ENCODE peak calls at places on chromosomes 6 and 20, in eight cellular contexts. B, Q, O, Y, L, V, P and M are unnamed samples.

GRCh38 chr6:52983159-52983848 is 11.8 kb downstream of the GSTA4 start:
- DNase-seq in B (no peak), Q (no peak), O (no peak), Y (no peak), L (no peak), V (no peak), P (no peak), M (no peak)

GRCh38 chr6:11437824-11438459 is 99.6 kb upstream of the TMEM170B start:
- DNase-seq in B (no peak), Q (no peak), O (no peak), Y (no peak), L (no peak), V (no peak), P (peak; percentile 66), M (no peak)

GRCh38 chr6:4924872-4925271 is 79.0 kb downstream of the RPP40 start:
- DNase-seq in B (no peak), Q (no peak), O (no peak), Y (no peak), L (no peak), V (no peak), P (no peak), M (no peak)

GRCh38 chr20:43576108-43576507 is 14.6 kb upstream of the IFT52 start:
- DNase-seq in B (no peak), Q (no peak), O (no peak), Y (no peak), L (no peak), V (no peak), P (no peak), M (no peak)

GRCh38 chr6:27495386-27496135 is 22.7 kb upstream of the ZNF184 start:
- DNase-seq in B (no peak), Q (peak; percentile 91), O (no peak), Y (peak; percentile 81), L (peak; percentile 56), V (peak; percentile 91), P (peak; percentile 95), M (no peak)

GRCh38 chr6:124522335-124522734 is 439.9 kb upstream of the RNF217 start:
- DNase-seq in B (no peak), Q (no peak), O (no peak), Y (no peak), L (no peak), V (no peak), P (no peak), M (no peak)

GRCh38 chr20:23136893-23137745 is 51.0 kb upstream of the CD93 start:
- DNase-seq in B (peak; percentile 48), Q (no peak), O (peak; percentile 19), Y (no peak), L (no peak), V (no peak), P (no peak), M (no peak)

GRCh38 chr6:62775427-62776022 is 435.7 kb upstream of the FKBP1C start:
- DNase-seq in B (no peak), Q (no peak), O (no peak), Y (no peak), L (no peak), V (peak; percentile 61), P (peak; percentile 15), M (no peak)

GRCh38 chr6:92790381-92790780 is 629.0 kb downstream of the EPHA7 start:
- DNase-seq in B (no peak), Q (no peak), O (no peak), Y (no peak), L (no peak), V (peak; percentile 12), P (no peak), M (no peak)

GRCh38 chr6:397056-397455 is 5.5 kb downstream of the IRF4 start:
- DNase-seq in B (no peak), Q (no peak), O (no peak), Y (no peak), L (no peak), V (no peak), P (no peak), M (no peak)

GRCh38 chr6:42041131-42042055 is 8.9 kb upstream of the TAF8 start:
- DNase-seq in B (no peak), Q (no peak), O (no peak), Y (no peak), L (no peak), V (no peak), P (peak; percentile 41), M (no peak)

GRCh38 chr20:46644160-46644559 is 7.1 kb downstream of the SLC13A3 start:
- DNase-seq in B (no peak), Q (no peak), O (no peak), Y (no peak), L (no peak), V (no peak), P (no peak), M (no peak)

GRCh38 chr20:62608218-62608565 is 34.1 kb upstream of the SLCO4A1 start:
- DNase-seq in B (no peak), Q (no peak), O (no peak), Y (no peak), L (no peak), V (no peak), P (no peak), M (no peak)

GRCh38 chr20:35329435-35330139 is 37.4 kb upstream of the FAM83C start:
- DNase-seq in B (no peak), Q (peak; percentile 28), O (no peak), Y (no peak), L (peak; percentile 37), V (peak; percentile 87), P (peak; percentile 60), M (no peak)

GRCh38 chr6:5937516-5937915 is 69.2 kb downstream of the NRN1 start:
- DNase-seq in B (no peak), Q (no peak), O (no peak), Y (no peak), L (no peak), V (no peak), P (no peak), M (no peak)

GRCh38 chr6:34360556-34360955 is 31.9 kb downstream of the NUDT3 start:
- DNase-seq in B (no peak), Q (peak; percentile 80), O (no peak), Y (no peak), L (no peak), V (no peak), P (peak; percentile 71), M (no peak)

GRCh38 chr6:96545882-96546281 is 17.0 kb upstream of the FHL5 start:
- DNase-seq in B (no peak), Q (no peak), O (no peak), Y (no peak), L (no peak), V (no peak), P (no peak), M (no peak)

GRCh38 chr6:96537726-96538125 is 16.1 kb downstream of the UFL1 start:
- DNase-seq in B (no peak), Q (no peak), O (no peak), Y (no peak), L (no peak), V (no peak), P (no peak), M (no peak)

GRCh38 chr6:96547654-96548053 is 15.3 kb upstream of the FHL5 start:
- DNase-seq in B (no peak), Q (no peak), O (no peak), Y (no peak), L (no peak), V (no peak), P (no peak), M (no peak)

DNA sequence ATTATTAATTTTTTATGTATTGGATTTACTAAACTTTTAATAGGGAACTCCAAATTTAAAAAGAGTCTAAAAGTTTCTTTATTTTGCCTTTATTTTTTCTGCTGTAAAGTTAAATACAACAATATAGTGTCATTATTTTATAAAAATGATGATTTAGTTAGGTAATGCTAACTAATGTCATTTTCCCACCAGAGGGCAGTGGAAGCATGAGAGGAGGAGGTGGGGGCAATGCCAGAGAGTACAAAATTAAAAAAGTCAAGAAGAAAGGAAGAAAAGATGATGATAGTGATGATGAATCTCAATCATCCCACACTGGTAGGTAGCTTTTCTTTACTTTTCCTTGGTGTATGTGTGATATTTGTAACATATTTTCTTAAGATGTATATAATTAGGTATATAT is 20.2 kb upstream of the FHL5 start:
- DNase-seq in B (no peak), Q (no peak), O (no peak), Y (no peak), L (no peak), V (peak; percentile 52), P (peak; percentile 44), M (no peak)
- TF ChIP-seq CTCF in B (peak; percentile 34), Q (peak; percentile 33), O (no peak), Y (peak; percentile 42), L (peak; percentile 55), V (peak; percentile 73), P (peak; percentile 43), M (no peak)

GRCh38 chr6:127855542-127856159 is 45.2 kb downstream of the THEMIS start:
- DNase-seq in B (no peak), Q (peak; percentile 45), O (no peak), Y (no peak), L (no peak), V (peak; percentile 49), P (peak; percentile 71), M (no peak)
- TF ChIP-seq CTCF in B (peak; percentile 27), Q (peak; percentile 61), O (no peak), Y (peak; percentile 37), L (peak; percentile 61), V (peak; percentile 77), P (peak; percentile 61), M (no peak)

GRCh38 chr20:37077009-37077408 is 18.8 kb downstream of the RBL1 start:
- DNase-seq in B (no peak), Q (no peak), O (no peak), Y (no peak), L (no peak), V (no peak), P (no peak), M (no peak)

GRCh38 chr20:37075932-37076685 is 19.7 kb downstream of the RBL1 start:
- DNase-seq in B (no peak), Q (peak; percentile 52), O (no peak), Y (no peak), L (no peak), V (no peak), P (no peak), M (no peak)

GRCh38 chr20:37081717-37082289 is 14.0 kb downstream of the RBL1 start:
- DNase-seq in B (no peak), Q (no peak), O (no peak), Y (no peak), L (peak; percentile 6), V (peak; percentile 29), P (no peak), M (no peak)
- TF ChIP-seq CTCF in B (peak; percentile 37), Q (peak; percentile 55), O (no peak), Y (peak; percentile 78), L (peak; percentile 48), V (peak; percentile 62), P (peak; percentile 29), M (no peak)

DNA sequence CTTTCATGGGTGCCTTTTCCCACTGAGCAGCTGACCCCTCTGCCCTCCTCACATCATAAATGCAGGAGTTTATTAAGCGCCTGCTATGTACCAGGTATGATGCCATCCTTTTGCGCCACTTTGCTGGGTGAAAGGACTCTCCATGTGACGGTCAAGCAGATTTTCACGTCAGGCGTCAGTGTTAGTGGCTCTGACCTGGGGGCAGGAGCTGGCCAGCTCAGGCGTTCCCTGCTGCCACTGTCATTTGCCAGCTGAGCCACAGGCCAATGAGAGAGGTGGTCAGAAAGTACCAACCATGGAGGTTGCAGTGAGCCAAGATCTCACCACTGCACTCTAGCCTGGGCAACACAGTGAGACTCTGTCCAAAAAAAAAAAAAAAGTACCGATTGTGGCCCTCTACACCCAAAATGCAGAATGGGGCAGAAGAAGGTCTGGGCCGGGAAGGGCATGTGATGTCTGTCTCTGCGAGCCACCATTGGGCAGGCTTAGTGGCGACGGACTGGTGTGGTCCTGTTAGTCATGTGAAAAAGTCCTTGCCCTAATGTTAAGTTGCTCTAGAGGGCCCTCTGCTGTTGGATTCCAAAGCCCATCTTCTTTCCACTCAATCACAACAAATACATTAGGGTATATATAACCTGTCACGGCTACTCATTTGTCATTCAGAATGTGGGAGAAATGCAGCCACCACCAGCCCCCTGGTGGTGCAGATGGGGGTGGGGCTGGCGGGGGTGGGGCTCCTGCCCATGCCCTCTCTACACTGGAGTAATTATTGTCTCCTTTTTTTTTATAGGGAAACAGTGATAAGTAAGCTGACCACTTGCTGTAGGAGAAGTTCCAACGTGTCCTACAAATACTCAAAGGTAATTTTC is 18.4 kb upstream of the SLC22A1 start:
- DNase-seq in B (no peak), Q (peak; percentile 11), O (no peak), Y (no peak), L (peak; percentile 8), V (peak; percentile 77), P (peak; percentile 62), M (no peak)
- TF ChIP-seq CTCF in B (no peak), Q (peak; percentile 30), O (no peak), Y (peak; percentile 53), L (peak; percentile 49), V (peak; percentile 64), P (peak; percentile 56), M (no peak)